ENCODE peak calls at places on chromosomes 5 and 9, in seven cellular contexts. T is SK-N-SH, B is GM12878, U is HepG2, H is HCT116, R is H1, C is K562. Z is an unnamed sample.

GRCh38 chr9:123562844-123563346 is 206.9 kb downstream of the CRB2 start:
- DNase-seq in U (no peak), H (no peak), T (no peak), B (peak; percentile 34), R (no peak), C (no peak), Z (no peak)

GRCh38 chr5:130773813-130774212 is 391.2 kb downstream of the HINT1 start:
- DNase-seq in C (no peak), U (no peak), T (no peak), R (no peak), B (no peak), H (peak; percentile 83), Z (peak; percentile 11)

GRCh38 chr5:179375966-179376365 is 30.7 kb upstream of the ADAMTS2 start:
- DNase-seq in T (peak; percentile 38), C (no peak), B (no peak), H (no peak), U (no peak), R (no peak), Z (no peak)

GRCh38 chr5:132388244-132389050 is 18.9 kb downstream of the SLC22A5 start:
- DNase-seq in C (no peak), H (no peak), T (no peak), U (no peak), B (no peak), R (no peak), Z (no peak)

GRCh38 chr5:178332096-178332780 is 99.6 kb upstream of the PHYKPL start:
- DNase-seq in H (no peak), U (no peak), R (no peak), B (no peak), C (no peak), T (no peak), Z (no peak)

GRCh38 chr5:82164957-82165698 is 113.0 kb downstream of the RPS23 start:
- DNase-seq in R (no peak), T (no peak), B (no peak), C (no peak), H (no peak), U (no peak), Z (no peak)

GRCh38 chr5:176740131-176740701 is 70.1 kb upstream of the UNC5A start:
- DNase-seq in R (no peak), B (no peak), H (no peak), T (peak; percentile 30), U (no peak), C (no peak), Z (no peak)

GRCh38 chr5:61702784-61703183 is 370.7 kb downstream of the ZSWIM6 start:
- DNase-seq in C (no peak), R (no peak), H (no peak), T (no peak), U (no peak), B (no peak), Z (no peak)

GRCh38 chr9:129398901-129399300 is 220.8 kb upstream of the IER5L start:
- DNase-seq in H (no peak), B (no peak), T (no peak), U (no peak), R (no peak), C (no peak), Z (no peak)

GRCh38 chr5:73118331-73119011 is 1.9 kb upstream of the TMEM171 start:
- DNase-seq in R (no peak), U (peak; percentile 9), T (peak; percentile 64), B (no peak), C (no peak), H (no peak), Z (no peak)

GRCh38 chr9:108434036-108434435 is 421.8 kb downstream of the ACTL7B start:
- DNase-seq in B (no peak), H (no peak), T (no peak), R (no peak), U (no peak), C (no peak), Z (no peak)

GRCh38 chr5:164277720-164278119 is 772.3 kb downstream of the MAT2B start:
- DNase-seq in T (no peak), R (no peak), U (no peak), B (no peak), C (no peak), H (no peak), Z (no peak)

GRCh38 chr9:36848946-36849345 is 185.1 kb downstream of the PAX5 start:
- DNase-seq in R (no peak), U (no peak), T (no peak), C (no peak), B (no peak), H (no peak), Z (no peak)

DNA sequence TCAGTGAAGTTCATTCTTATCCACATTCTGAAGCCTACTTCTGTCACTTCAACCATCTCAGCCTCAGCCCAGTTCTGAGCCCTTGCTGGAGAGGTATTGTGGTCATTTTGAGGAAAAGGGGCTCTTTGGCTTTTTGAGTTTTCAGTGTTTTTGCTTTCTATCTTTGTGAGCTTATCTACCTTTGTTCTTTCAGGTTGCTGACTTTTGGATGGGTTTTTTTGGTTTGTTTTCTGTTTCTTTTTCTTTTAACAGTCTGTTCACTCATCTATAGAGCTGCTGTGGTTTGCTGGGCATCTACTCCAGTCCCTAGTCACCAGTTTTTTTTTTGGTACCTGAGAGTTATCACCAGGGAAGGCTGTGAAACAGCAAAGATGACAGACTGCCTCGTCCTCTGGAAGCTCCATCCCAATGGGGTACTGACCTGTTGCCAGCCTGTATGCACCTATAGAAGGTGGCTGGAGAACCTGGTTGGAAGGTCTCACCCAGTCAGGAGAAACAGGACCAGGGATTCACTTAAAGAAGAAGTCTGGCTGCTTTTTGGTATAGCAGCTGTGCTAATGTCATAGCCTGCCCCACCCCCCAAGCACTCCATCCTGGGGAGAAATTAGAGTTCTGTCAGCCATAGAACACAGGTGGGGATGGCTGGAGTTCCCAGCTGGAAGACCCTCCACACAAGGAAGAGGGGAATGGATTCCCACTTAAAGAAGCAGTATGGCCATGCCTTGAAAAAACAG is 138.6 kb upstream of the TSLP start:
- DNase-seq in H (no peak), B (peak; percentile 25), U (no peak), C (no peak), T (no peak), R (no peak), Z (no peak)
- TF ChIP-seq JUND in H (no peak), B (no peak), U (no peak), C (no peak), T (no peak), R (no peak), Z (no peak)

DNA sequence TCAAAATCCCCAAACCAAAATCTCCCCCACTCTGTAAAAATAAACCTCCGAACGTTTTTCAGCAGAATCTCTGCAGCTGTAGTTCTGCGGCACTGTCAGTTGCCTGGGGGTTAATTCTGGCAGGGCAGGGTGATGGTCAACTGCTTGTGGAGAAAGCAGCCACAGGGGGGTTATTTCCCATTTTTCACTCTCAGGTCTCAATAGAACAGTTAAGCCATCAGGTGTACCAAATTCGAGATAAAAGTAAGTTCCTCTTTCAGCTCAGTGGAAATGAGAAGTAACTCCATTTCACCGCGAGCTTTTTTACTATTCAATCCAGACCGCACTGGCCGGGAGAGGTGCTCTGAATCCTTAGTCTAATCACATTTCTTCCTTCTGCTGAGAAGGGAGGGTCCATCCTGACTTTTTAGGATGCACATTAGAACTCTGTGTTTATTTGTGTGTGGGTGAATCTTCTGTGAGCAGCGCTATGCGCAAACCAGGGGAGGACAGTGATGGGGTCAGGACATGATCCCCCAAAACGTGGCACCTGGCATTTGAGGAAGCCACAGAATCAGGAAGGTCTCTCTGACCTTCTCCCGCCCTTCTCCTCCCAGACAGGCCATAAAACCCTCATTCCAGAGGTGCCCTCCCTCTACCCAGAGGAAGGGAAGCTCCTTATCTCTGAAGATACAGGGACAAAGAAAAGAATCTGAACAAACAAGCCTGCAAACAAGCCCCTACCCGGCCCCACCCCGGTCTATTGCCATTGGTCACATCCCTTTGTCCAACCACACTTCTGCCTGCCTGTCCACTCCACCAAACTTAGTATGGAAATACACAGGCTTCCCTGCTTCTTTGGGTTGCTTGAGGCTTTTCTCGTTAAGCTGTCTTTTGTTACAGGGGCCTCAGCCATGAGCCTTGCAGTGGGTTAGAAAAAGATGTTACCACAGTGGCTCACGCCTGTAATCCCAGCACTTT is 229.0 kb downstream of the ROR2 start:
- DNase-seq in C (no peak), B (no peak), U (no peak), R (no peak), T (peak; percentile 53), H (no peak), Z (no peak)
- TF ChIP-seq JUND in C (no peak), B (no peak), U (no peak), R (no peak), T (no peak), H (no peak), Z (no peak)

GRCh38 chr9:2059131-2059929 is 44.2 kb downstream of the SMARCA2 start:
- DNase-seq in H (no peak), R (no peak), U (no peak), B (no peak), C (no peak), T (no peak), Z (no peak)
- TF ChIP-seq JUND in H (no peak), R (no peak), U (no peak), B (no peak), C (no peak), T (no peak), Z (no peak)

GRCh38 chr9:104557179-104557634 is 11.8 kb upstream of the OR13C8 start:
- DNase-seq in B (no peak), U (no peak), H (no peak), R (no peak), C (no peak), T (no peak), Z (no peak)

GRCh38 chr9:104553261-104553660 is 15.7 kb upstream of the OR13C8 start:
- DNase-seq in U (no peak), T (no peak), C (no peak), R (no peak), H (no peak), B (no peak), Z (no peak)
- TF ChIP-seq JUND in U (no peak), T (no peak), C (no peak), R (no peak), H (no peak), B (no peak), Z (no peak)

GRCh38 chr5:55104966-55105701 is 2.7 kb downstream of the GZMA start:
- DNase-seq in H (no peak), B (no peak), U (no peak), T (no peak), C (no peak), R (no peak), Z (no peak)

GRCh38 chr5:55096860-55097259 is 5.6 kb upstream of the GZMA start:
- DNase-seq in C (no peak), R (no peak), H (no peak), B (no peak), T (no peak), U (no peak), Z (no peak)

GRCh38 chr5:55101556-55102276 is 730 bp upstream of the GZMA start:
- DNase-seq in H (no peak), C (no peak), R (no peak), T (no peak), U (no peak), B (no peak), Z (no peak)

GRCh38 chr5:55104036-55104767 is 1.8 kb downstream of the GZMA start:
- DNase-seq in H (no peak), B (no peak), T (no peak), U (no peak), R (no peak), C (no peak), Z (no peak)

GRCh38 chr5:55102345-55102744 is at the start of gene GZMA:
- DNase-seq in T (no peak), R (no peak), C (no peak), U (no peak), H (no peak), B (no peak), Z (no peak)
- TF ChIP-seq JUND in T (no peak), R (no peak), C (no peak), U (no peak), H (no peak), B (no peak), Z (no peak)

Z was measured in T47D.